ENCODE peak calls at places on chromosome 11, in eight cellular contexts. One of them, this sample, is unnamed.
A peak's percentile ranks its signal among the peaks of the same experiment; 100 is the strongest.

GRCh38 chr11:130674686-130675085 is 226.2 kb downstream of the ADAMTS15 start:
- DNase-seq in dorsolateral prefrontal cortex: no peak
- DNase-seq in AG04449: no peak
- DNase-seq in nephron progenitor cell: no peak
- DNase-seq in CD8-positive, alpha-beta T cell: no peak
- DNase-seq in AG04450: no peak
- DNase-seq in ovary: no peak
- DNase-seq in lung: no peak
- DNase-seq in this sample: no peak

GRCh38 chr11:128496684-128497056 is 90.7 kb downstream of the ETS1 start:
- DNase-seq in dorsolateral prefrontal cortex: no peak
- DNase-seq in AG04449: no peak
- DNase-seq in nephron progenitor cell: no peak
- DNase-seq in CD8-positive, alpha-beta T cell: no peak
- DNase-seq in AG04450: no peak
- DNase-seq in ovary: no peak
- DNase-seq in lung: no peak
- DNase-seq in this sample: no peak

GRCh38 chr11:73323464-73323863 is 15.4 kb downstream of the ARHGEF17 start:
- DNase-seq in dorsolateral prefrontal cortex: no peak
- DNase-seq in AG04449: no peak
- DNase-seq in nephron progenitor cell: peak; percentile 77
- DNase-seq in CD8-positive, alpha-beta T cell: no peak
- DNase-seq in AG04450: no peak
- DNase-seq in ovary: peak; percentile 96
- DNase-seq in lung: peak; percentile 57
- DNase-seq in this sample: no peak

GRCh38 chr11:972812-973211 is 47.1 kb downstream of the AP2A2 start:
- DNase-seq in dorsolateral prefrontal cortex: no peak
- DNase-seq in AG04449: no peak
- DNase-seq in nephron progenitor cell: no peak
- DNase-seq in CD8-positive, alpha-beta T cell: no peak
- DNase-seq in AG04450: no peak
- DNase-seq in ovary: no peak
- DNase-seq in lung: no peak
- DNase-seq in this sample: no peak

GRCh38 chr11:126088999-126089398 is 26.3 kb upstream of the CDON start:
- DNase-seq in dorsolateral prefrontal cortex: no peak
- DNase-seq in AG04449: no peak
- DNase-seq in nephron progenitor cell: no peak
- DNase-seq in CD8-positive, alpha-beta T cell: no peak
- DNase-seq in AG04450: no peak
- DNase-seq in ovary: no peak
- DNase-seq in lung: no peak
- DNase-seq in this sample: no peak

GRCh38 chr11:10952872-10953271 is 95.0 kb upstream of the ZBED5 start:
- DNase-seq in dorsolateral prefrontal cortex: no peak
- DNase-seq in AG04449: no peak
- DNase-seq in nephron progenitor cell: no peak
- DNase-seq in CD8-positive, alpha-beta T cell: no peak
- DNase-seq in AG04450: no peak
- DNase-seq in ovary: no peak
- DNase-seq in lung: no peak
- DNase-seq in this sample: no peak

GRCh38 chr11:15801616-15802015 is 554.7 kb downstream of the SOX6 start:
- DNase-seq in dorsolateral prefrontal cortex: no peak
- DNase-seq in AG04449: no peak
- DNase-seq in nephron progenitor cell: no peak
- DNase-seq in CD8-positive, alpha-beta T cell: no peak
- DNase-seq in AG04450: no peak
- DNase-seq in ovary: no peak
- DNase-seq in lung: no peak
- DNase-seq in this sample: no peak

GRCh38 chr11:816433-816779 is 2.3 kb upstream of the PNPLA2 start:
- DNase-seq in dorsolateral prefrontal cortex: no peak
- DNase-seq in AG04449: no peak
- DNase-seq in nephron progenitor cell: no peak
- DNase-seq in CD8-positive, alpha-beta T cell: no peak
- DNase-seq in AG04450: no peak
- DNase-seq in ovary: no peak
- DNase-seq in lung: no peak
- DNase-seq in this sample: no peak

GRCh38 chr11:107619926-107620325 is 29.0 kb downstream of the ELMOD1 start:
- DNase-seq in dorsolateral prefrontal cortex: no peak
- DNase-seq in AG04449: no peak
- DNase-seq in nephron progenitor cell: no peak
- DNase-seq in CD8-positive, alpha-beta T cell: no peak
- DNase-seq in AG04450: no peak
- DNase-seq in ovary: no peak
- DNase-seq in lung: no peak
- DNase-seq in this sample: no peak

GRCh38 chr11:45444796-45445195 is 158.7 kb upstream of the SYT13 start:
- DNase-seq in dorsolateral prefrontal cortex: no peak
- DNase-seq in AG04449: no peak
- DNase-seq in nephron progenitor cell: no peak
- DNase-seq in CD8-positive, alpha-beta T cell: no peak
- DNase-seq in AG04450: no peak
- DNase-seq in ovary: no peak
- DNase-seq in lung: no peak
- DNase-seq in this sample: no peak

GRCh38 chr11:66211100-66211499 is 57.3 kb upstream of the RAB1B start:
- DNase-seq in dorsolateral prefrontal cortex: no peak
- DNase-seq in AG04449: no peak
- DNase-seq in nephron progenitor cell: no peak
- DNase-seq in CD8-positive, alpha-beta T cell: no peak
- DNase-seq in AG04450: no peak
- DNase-seq in ovary: no peak
- DNase-seq in lung: no peak
- DNase-seq in this sample: no peak

GRCh38 chr11:128451651-128452470 is 135.5 kb downstream of the ETS1 start:
- DNase-seq in dorsolateral prefrontal cortex: peak; percentile 64
- DNase-seq in AG04449: no peak
- DNase-seq in nephron progenitor cell: no peak
- DNase-seq in CD8-positive, alpha-beta T cell: no peak
- DNase-seq in AG04450: no peak
- DNase-seq in ovary: peak; percentile 50
- DNase-seq in lung: peak; percentile 55
- DNase-seq in this sample: no peak

GRCh38 chr11:67577951-67578350 is 5.7 kb upstream of the GSTP1 start:
- DNase-seq in dorsolateral prefrontal cortex: no peak
- DNase-seq in AG04449: no peak
- DNase-seq in nephron progenitor cell: no peak
- DNase-seq in CD8-positive, alpha-beta T cell: no peak
- DNase-seq in AG04450: no peak
- DNase-seq in ovary: no peak
- DNase-seq in lung: no peak
- DNase-seq in this sample: no peak

GRCh38 chr11:104484784-104485554 is 321.0 kb upstream of the PDGFD start:
- DNase-seq in dorsolateral prefrontal cortex: no peak
- DNase-seq in AG04449: no peak
- DNase-seq in nephron progenitor cell: no peak
- DNase-seq in CD8-positive, alpha-beta T cell: no peak
- DNase-seq in AG04450: no peak
- DNase-seq in ovary: no peak
- DNase-seq in lung: no peak
- DNase-seq in this sample: no peak

GRCh38 chr11:131598305-131598704 is 227.9 kb downstream of the NTM start:
- DNase-seq in dorsolateral prefrontal cortex: no peak
- DNase-seq in AG04449: no peak
- DNase-seq in nephron progenitor cell: no peak
- DNase-seq in CD8-positive, alpha-beta T cell: no peak
- DNase-seq in AG04450: no peak
- DNase-seq in ovary: no peak
- DNase-seq in lung: no peak
- DNase-seq in this sample: no peak

GRCh38 chr11:70530010-70530409 is 131.7 kb downstream of the CTTN start:
- DNase-seq in dorsolateral prefrontal cortex: no peak
- DNase-seq in AG04449: no peak
- DNase-seq in nephron progenitor cell: no peak
- DNase-seq in CD8-positive, alpha-beta T cell: no peak
- DNase-seq in AG04450: no peak
- DNase-seq in ovary: no peak
- DNase-seq in lung: no peak
- DNase-seq in this sample: no peak
- TF ChIP-seq CTCF in dorsolateral prefrontal cortex: no peak
- TF ChIP-seq CTCF in AG04449: no peak
- TF ChIP-seq CTCF in nephron progenitor cell: no peak
- TF ChIP-seq CTCF in CD8-positive, alpha-beta T cell: no peak
- TF ChIP-seq CTCF in AG04450: no peak
- TF ChIP-seq CTCF in ovary: no peak
- TF ChIP-seq CTCF in lung: no peak
- TF ChIP-seq CTCF in this sample: no peak

GRCh38 chr11:60765355-60765754 is 8.7 kb downstream of the MS4A15 start:
- DNase-seq in dorsolateral prefrontal cortex: no peak
- DNase-seq in AG04449: no peak
- DNase-seq in nephron progenitor cell: no peak
- DNase-seq in CD8-positive, alpha-beta T cell: no peak
- DNase-seq in AG04450: no peak
- DNase-seq in ovary: no peak
- DNase-seq in lung: no peak
- DNase-seq in this sample: no peak

GRCh38 chr11:60769273-60769672 is 12.6 kb downstream of the MS4A15 start:
- DNase-seq in dorsolateral prefrontal cortex: no peak
- DNase-seq in AG04449: no peak
- DNase-seq in nephron progenitor cell: no peak
- DNase-seq in CD8-positive, alpha-beta T cell: no peak
- DNase-seq in AG04450: no peak
- DNase-seq in ovary: no peak
- DNase-seq in lung: no peak
- DNase-seq in this sample: no peak

GRCh38 chr11:60766547-60766946 is 9.9 kb downstream of the MS4A15 start:
- DNase-seq in dorsolateral prefrontal cortex: no peak
- DNase-seq in AG04449: no peak
- DNase-seq in nephron progenitor cell: no peak
- DNase-seq in CD8-positive, alpha-beta T cell: no peak
- DNase-seq in AG04450: no peak
- DNase-seq in ovary: no peak
- DNase-seq in lung: no peak
- DNase-seq in this sample: no peak

GRCh38 chr11:60768202-60768601 is 11.5 kb downstream of the MS4A15 start:
- DNase-seq in dorsolateral prefrontal cortex: no peak
- DNase-seq in AG04449: no peak
- DNase-seq in nephron progenitor cell: no peak
- DNase-seq in CD8-positive, alpha-beta T cell: no peak
- DNase-seq in AG04450: no peak
- DNase-seq in ovary: no peak
- DNase-seq in lung: no peak
- DNase-seq in this sample: no peak

DNA sequence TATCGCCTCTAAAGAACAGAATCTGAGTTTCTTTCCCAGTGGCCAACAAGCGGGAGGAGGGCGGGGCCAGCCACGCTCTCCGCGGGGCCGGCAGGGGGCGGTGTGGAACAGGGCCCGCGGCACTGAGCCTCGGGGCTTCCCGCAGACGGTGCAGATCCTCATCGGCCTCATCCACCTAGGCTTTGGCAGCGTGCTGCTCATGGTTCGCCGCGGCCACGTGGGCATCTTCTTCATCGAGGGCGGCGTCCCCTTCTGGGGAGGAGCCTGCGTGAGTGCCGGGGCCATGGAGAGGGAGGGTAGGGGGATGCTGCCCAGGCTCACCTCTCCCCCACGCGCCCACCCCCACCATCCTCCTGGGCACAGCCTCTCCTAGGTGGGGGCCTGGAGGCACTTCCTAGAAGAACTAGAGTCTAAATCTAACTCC is 10.7 kb downstream of the MS4A15 start:
- DNase-seq in dorsolateral prefrontal cortex: no peak
- DNase-seq in AG04449: no peak
- DNase-seq in nephron progenitor cell: peak; percentile 55
- DNase-seq in CD8-positive, alpha-beta T cell: no peak
- DNase-seq in AG04450: no peak
- DNase-seq in ovary: no peak
- DNase-seq in lung: no peak
- DNase-seq in this sample: no peak
- TF ChIP-seq CTCF in dorsolateral prefrontal cortex: peak; percentile 35
- TF ChIP-seq CTCF in AG04449: peak; percentile 25
- TF ChIP-seq CTCF in nephron progenitor cell: peak; percentile 59
- TF ChIP-seq CTCF in CD8-positive, alpha-beta T cell: no peak
- TF ChIP-seq CTCF in AG04450: peak; percentile 35
- TF ChIP-seq CTCF in ovary: no peak
- TF ChIP-seq CTCF in lung: no peak
- TF ChIP-seq CTCF in this sample: peak; percentile 65

DNA sequence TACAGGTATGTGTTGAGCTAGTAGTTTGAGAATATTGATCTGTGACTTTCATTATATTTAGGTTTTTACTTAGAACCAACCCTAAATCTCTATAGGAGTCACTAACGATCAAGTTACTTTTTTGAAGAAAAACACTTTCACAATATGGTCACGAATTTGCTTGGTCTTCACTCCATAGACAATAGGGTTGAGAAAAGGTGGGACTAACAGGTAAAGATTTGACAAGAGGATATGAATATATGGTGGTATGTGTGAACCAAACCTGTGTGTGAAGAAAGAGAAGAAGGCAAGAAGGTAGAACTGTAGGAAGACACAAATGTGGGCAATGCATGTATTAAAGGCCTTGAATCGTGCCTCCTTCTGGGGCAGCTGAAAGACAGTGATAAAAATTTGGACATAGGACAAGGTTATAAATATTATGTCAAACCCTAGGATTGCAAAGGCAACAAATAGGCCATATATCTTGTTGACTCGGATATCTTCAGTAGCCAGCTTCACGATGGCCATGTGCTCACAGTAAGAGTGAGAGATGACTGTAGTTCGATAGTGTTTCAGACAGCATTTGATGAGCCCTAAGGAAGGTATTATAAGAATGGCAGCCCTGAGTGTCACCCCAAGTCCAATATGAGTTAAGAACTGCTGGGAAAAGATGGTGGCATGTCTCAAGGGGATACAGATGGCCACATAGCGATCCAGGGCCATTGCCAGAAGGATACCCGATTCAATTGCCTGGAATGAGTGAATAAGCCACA is 6.4 kb downstream of the OR52A5 start:
- DNase-seq in dorsolateral prefrontal cortex: no peak
- DNase-seq in AG04449: no peak
- DNase-seq in nephron progenitor cell: no peak
- DNase-seq in CD8-positive, alpha-beta T cell: no peak
- DNase-seq in AG04450: no peak
- DNase-seq in ovary: no peak
- DNase-seq in lung: no peak
- DNase-seq in this sample: no peak
- TF ChIP-seq CTCF in dorsolateral prefrontal cortex: no peak
- TF ChIP-seq CTCF in AG04449: no peak
- TF ChIP-seq CTCF in nephron progenitor cell: no peak
- TF ChIP-seq CTCF in CD8-positive, alpha-beta T cell: no peak
- TF ChIP-seq CTCF in AG04450: no peak
- TF ChIP-seq CTCF in ovary: no peak
- TF ChIP-seq CTCF in lung: no peak
- TF ChIP-seq CTCF in this sample: no peak

DNA sequence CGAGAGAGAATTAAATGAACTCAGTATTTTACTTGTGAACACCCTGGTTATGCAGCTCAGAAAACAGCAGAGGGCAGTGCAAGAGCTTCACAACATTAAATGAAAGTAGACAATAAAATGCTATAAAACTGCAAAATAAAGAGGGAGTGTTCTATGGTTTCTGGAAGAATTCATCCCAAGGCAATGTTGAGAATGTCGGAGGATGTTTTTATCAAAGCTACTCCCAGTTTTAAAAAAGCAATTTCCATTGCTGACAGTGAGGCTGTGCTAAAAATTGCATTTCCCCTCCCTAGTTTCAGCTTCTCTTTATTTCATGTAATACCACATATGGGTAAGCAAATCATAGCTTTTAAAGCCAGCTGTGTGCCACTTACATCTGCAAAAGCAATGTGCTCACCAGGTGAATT is 296.9 kb downstream of the RAB38 start:
- DNase-seq in dorsolateral prefrontal cortex: peak; percentile 54
- DNase-seq in AG04449: peak; percentile 9
- DNase-seq in nephron progenitor cell: no peak
- DNase-seq in CD8-positive, alpha-beta T cell: no peak
- DNase-seq in AG04450: peak; percentile 16
- DNase-seq in ovary: no peak
- DNase-seq in lung: no peak
- DNase-seq in this sample: peak; percentile 33
- TF ChIP-seq CTCF in dorsolateral prefrontal cortex: peak; percentile 57
- TF ChIP-seq CTCF in AG04449: peak; percentile 38
- TF ChIP-seq CTCF in nephron progenitor cell: peak; percentile 41
- TF ChIP-seq CTCF in CD8-positive, alpha-beta T cell: no peak
- TF ChIP-seq CTCF in AG04450: peak; percentile 61
- TF ChIP-seq CTCF in ovary: no peak
- TF ChIP-seq CTCF in lung: no peak
- TF ChIP-seq CTCF in this sample: peak; percentile 48

This sample was measured in HFF-Myc.